ENCODE peak calls at places on chromosomes 16 and 17, in six cellular contexts. S, L, B, R, J and N are unnamed samples.

GRCh38 chr17:74192950-74193781 is 10.3 kb upstream of the RPL38 start:
- DNase-seq in J (no peak), R (peak), L (no peak), S (peak), B (no peak), N (no peak)

GRCh38 chr16:57667526-57668258 is 414 bp upstream of the ADGRG3 start:
- DNase-seq in S (peak), R (no peak), B (no peak), J (no peak), L (no peak), N (no peak)

GRCh38 chr17:67434061-67434525 is 57.0 kb downstream of the PITPNC1 start:
- DNase-seq in S (no peak), R (no peak), L (no peak), B (no peak), J (peak), N (no peak)

GRCh38 chr17:74805543-74805991 is 29.4 kb upstream of the NAT9 start:
- DNase-seq in S (no peak), J (no peak), R (no peak), B (no peak), L (no peak), N (no peak)

GRCh38 chr16:80931661-80931984 is 75.1 kb downstream of the CMC2 start:
- DNase-seq in L (no peak), B (no peak), S (no peak), R (no peak), J (no peak), N (no peak)

GRCh38 chr17:19364699-19365498 is 2.4 kb upstream of the B9D1 start:
- DNase-seq in S (no peak), J (no peak), B (no peak), L (no peak), R (peak), N (no peak)

GRCh38 chr16:86740817-86741799 is 162.8 kb downstream of the FOXL1 start:
- DNase-seq in S (peak), J (no peak), L (no peak), R (peak), B (peak), N (no peak)

GRCh38 chr17:76734080-76734840 is 2.9 kb downstream of the SRSF2 start:
- DNase-seq in B (no peak), J (no peak), L (no peak), R (peak), S (peak), N (no peak)

GRCh38 chr16:50889276-50889675 is 147.4 kb downstream of the CYLD start:
- DNase-seq in S (no peak), R (no peak), J (no peak), L (no peak), B (no peak), N (no peak)

GRCh38 chr17:63647065-63647725 is 25.0 kb downstream of the MAP3K3 start:
- DNase-seq in S (no peak), L (peak), R (peak), J (no peak), B (no peak), N (no peak)

GRCh38 chr16:65660390-65660789 is 538.5 kb upstream of the CDH11 start:
- DNase-seq in B (no peak), J (no peak), L (peak), S (no peak), R (peak), N (no peak)

GRCh38 chr17:5584383-5584951 is at the start of gene NLRP1:
- DNase-seq in J (peak), S (peak), R (peak), B (no peak), L (peak), N (peak)

GRCh38 chr16:89606006-89606405 is 7.4 kb upstream of the DPEP1 start:
- DNase-seq in S (no peak), B (no peak), J (no peak), R (no peak), L (no peak), N (no peak)

GRCh38 chr17:31448467-31449077 is 57.1 kb downstream of the RAB11FIP4 start:
- DNase-seq in R (no peak), L (peak), B (no peak), J (no peak), S (no peak), N (no peak)

GRCh38 chr17:75941442-75941819 is 589 bp upstream of the FBF1 start:
- DNase-seq in J (no peak), L (no peak), R (no peak), B (no peak), S (no peak), N (no peak)

GRCh38 chr16:31696968-31697743 is 169.5 kb downstream of the AHSP start:
- DNase-seq in L (no peak), S (peak), R (peak), B (no peak), J (no peak), N (no peak)

GRCh38 chr17:7573324-7574080 is 5.9 kb upstream of the CD68 start:
- DNase-seq in B (peak), L (peak), R (peak), J (peak), S (peak), N (peak)

GRCh38 chr17:45232514-45233422 is 11.1 kb downstream of the FMNL1 start:
- DNase-seq in R (no peak), L (no peak), J (no peak), B (no peak), S (peak), N (no peak)

GRCh38 chr16:4059969-4060368 is 56.3 kb downstream of the ADCY9 start:
- DNase-seq in R (no peak), B (no peak), L (no peak), J (peak), S (no peak), N (no peak)

GRCh38 chr17:44348234-44348987 is 3.3 kb downstream of the GRN start:
- DNase-seq in B (no peak), L (no peak), S (no peak), J (no peak), R (peak), N (peak)

GRCh38 chr16:28937222-28937876 is 5.6 kb downstream of the CD19 start:
- DNase-seq in B (no peak), J (no peak), L (no peak), S (no peak), R (no peak), N (no peak)
- TF ChIP-seq CTCF in B (no peak), J (no peak), L (no peak), S (no peak), R (no peak), N (no peak)

DNA sequence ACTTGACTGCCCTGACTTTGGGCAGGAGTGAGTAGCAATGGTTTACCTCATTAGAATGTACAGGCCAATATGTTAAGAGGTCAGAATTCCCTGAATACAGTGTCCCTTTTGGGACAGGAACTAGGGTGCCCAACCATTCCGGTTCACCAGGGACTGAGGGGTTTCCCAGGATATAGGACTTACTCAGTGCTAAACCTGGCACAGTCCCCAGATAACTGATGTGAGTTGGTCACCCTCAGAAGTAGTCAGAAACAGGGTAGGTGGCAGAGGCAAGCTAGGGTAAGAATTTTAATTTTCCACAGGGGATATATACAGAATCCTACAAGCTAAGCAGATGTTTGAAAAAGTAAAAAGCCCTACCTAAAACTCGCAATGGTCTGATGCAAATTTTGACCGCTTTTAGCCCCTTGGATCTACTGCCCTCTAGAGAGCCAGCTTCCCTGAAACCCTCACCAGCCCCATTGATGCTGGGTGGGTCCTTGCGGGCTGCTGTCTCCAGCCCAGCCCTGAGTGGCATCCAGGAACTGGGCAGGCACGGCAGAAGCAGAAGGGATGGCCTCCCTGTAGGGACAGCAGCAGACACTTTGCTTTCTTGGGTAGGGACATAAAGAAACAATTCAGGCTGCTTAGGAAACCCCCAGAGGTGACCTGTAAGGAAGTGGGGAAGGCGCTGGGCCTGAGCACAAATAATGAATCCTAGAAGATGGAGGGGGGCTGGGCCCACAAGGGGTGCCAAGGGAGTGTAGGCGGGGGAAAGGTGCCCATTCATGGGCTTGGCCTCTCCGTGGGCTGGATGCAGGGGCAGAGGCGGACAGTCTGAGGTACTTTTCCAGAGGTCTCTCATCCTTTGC is 434.8 kb downstream of the SLC39A11 start:
- DNase-seq in S (peak), B (no peak), R (peak), J (no peak), L (no peak), N (no peak)
- TF ChIP-seq CTCF in S (peak), B (no peak), R (peak), J (no peak), L (no peak), N (no peak)

DNA sequence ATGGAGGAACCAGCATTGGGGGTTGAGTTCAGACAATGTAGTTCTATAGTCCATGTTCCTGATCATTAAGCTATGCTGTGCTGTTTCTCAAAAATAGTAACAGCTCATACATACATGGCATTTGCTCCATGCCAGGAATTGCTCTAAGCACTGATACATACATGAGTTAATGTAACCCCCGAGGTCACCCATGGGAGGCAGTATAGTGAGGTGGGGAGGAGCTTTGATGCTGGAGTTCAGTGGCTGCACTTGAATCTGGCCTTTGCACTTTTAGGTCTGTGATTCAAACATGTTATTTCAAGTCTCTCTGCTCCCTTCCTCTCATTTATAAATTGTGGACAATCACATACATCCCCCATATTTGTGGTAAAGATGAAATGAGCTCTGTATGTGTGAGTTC is 223.1 kb upstream of the WSB1 start:
- DNase-seq in R (no peak), L (no peak), S (no peak), B (no peak), J (no peak), N (no peak)
- TF ChIP-seq CTCF in R (no peak), L (no peak), S (no peak), B (no peak), J (no peak), N (no peak)

GRCh38 chr16:15435216-15435864 is 952 bp downstream of the BMERB1 start:
- DNase-seq in S (no peak), B (no peak), J (no peak), R (peak), L (no peak), N (no peak)

GRCh38 chr16:15434079-15434424 is 336 bp upstream of the BMERB1 start:
- DNase-seq in L (no peak), R (no peak), B (no peak), J (no peak), S (no peak), N (no peak)

GRCh38 chr16:15439102-15439501 is 4.7 kb downstream of the BMERB1 start:
- DNase-seq in J (no peak), R (no peak), B (no peak), L (no peak), S (no peak), N (no peak)

DNA sequence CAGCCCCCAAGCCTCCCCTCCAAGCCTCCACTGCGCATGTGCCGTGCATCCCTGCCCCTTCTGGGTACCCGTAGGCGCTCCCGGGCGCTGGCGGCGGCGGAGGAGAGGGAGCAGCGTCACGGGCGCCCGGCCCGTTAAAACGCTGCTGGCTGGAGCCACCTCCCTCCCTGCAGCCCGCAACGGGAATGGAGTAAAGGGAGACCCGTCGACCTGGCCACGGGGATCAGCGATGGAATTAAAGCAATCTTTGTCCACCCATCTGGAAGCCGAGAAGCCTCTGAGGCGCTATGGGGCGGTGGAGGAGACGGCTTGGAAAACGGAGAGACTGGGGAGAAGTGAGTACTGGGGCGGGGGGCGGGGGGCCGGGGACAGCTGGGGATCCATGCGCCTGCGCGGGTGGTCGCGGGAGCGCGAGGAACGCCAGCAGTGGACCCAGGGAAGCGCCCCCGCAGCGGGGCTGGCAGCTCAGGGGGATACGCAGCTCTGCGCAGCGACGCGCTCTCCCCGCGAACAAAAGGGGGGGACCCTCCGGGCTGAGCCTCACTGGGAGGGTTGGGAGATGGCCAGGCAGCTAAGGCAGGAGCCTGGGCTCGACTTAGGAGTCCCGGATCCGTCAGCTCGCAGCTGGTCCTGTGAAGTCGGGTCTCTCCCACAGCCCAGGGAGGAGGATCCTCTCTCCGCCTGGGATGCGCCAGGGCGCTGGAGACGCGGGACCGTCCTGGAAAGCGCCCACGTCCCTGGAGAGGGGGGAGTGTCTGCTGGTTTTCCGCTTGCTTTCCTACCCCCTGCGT is at the start of gene BMERB1:
- DNase-seq in B (peak), R (peak), L (no peak), S (peak), J (peak), N (peak)
- TF ChIP-seq CTCF in B (no peak), R (no peak), L (no peak), S (no peak), J (no peak), N (no peak)